ENCODE peak calls at places on chromosomes 5 and 9, in six cellular contexts. G is spleen, X is OCI-LY7, F is astrocyte, L is esophagus squamous epithelium, W is HL-60. D is an unnamed sample.

GRCh38 chr9:99059074-99059894 is 45.6 kb upstream of the TGFBR1 start:
- DNase-seq in G (peak), X (peak), F (no peak), L (peak), W (peak), D (no peak)

GRCh38 chr5:37428044-37428443 is 48.9 kb downstream of the WDR70 start:
- DNase-seq in G (no peak), X (no peak), F (no peak), L (no peak), W (no peak), D (no peak)

GRCh38 chr9:35945341-35946018 is 12.5 kb downstream of the OR2S2 start:
- DNase-seq in G (peak), X (peak), F (peak), L (no peak), W (peak), D (peak)

GRCh38 chr5:31029925-31030324 is 163.6 kb upstream of the CDH6 start:
- DNase-seq in G (no peak), X (no peak), F (no peak), L (no peak), W (no peak), D (no peak)

GRCh38 chr9:115941561-115942315 is 211.9 kb upstream of the PAPPA start:
- DNase-seq in G (no peak), X (no peak), F (peak), L (no peak), W (no peak), D (no peak)

GRCh38 chr5:79318935-79319614 is 83.1 kb downstream of the JMY start:
- DNase-seq in G (no peak), X (no peak), F (peak), L (no peak), W (no peak), D (no peak)

GRCh38 chr5:154523704-154524103 is 45.7 kb upstream of the HAND1 start:
- DNase-seq in G (no peak), X (no peak), F (no peak), L (no peak), W (no peak), D (no peak)

GRCh38 chr9:29214702-29215248 is 1641.5 kb upstream of the C9orf72 start:
- DNase-seq in G (no peak), X (no peak), F (no peak), L (no peak), W (no peak), D (no peak)

GRCh38 chr9:133485531-133486260 is 6.8 kb upstream of the SLC2A6 start:
- DNase-seq in G (peak), X (peak), F (no peak), L (no peak), W (peak), D (no peak)

GRCh38 chr9:13026956-13027355 is 252.1 kb downstream of the LURAP1L start:
- DNase-seq in G (no peak), X (no peak), F (no peak), L (no peak), W (no peak), D (no peak)

GRCh38 chr9:89079421-89079820 is 88.2 kb downstream of the S1PR3 start:
- DNase-seq in G (no peak), X (no peak), F (peak), L (no peak), W (no peak), D (no peak)

GRCh38 chr9:7374966-7375650 is 424.5 kb downstream of the DMAC1 start:
- DNase-seq in G (no peak), X (no peak), F (no peak), L (no peak), W (no peak), D (no peak)

GRCh38 chr9:124054671-124055212 is 43.2 kb downstream of the LHX2 start:
- DNase-seq in G (no peak), X (no peak), F (peak), L (no peak), W (no peak), D (no peak)

GRCh38 chr9:102974530-102974929 is 20.6 kb upstream of the CYLC2 start:
- DNase-seq in G (no peak), X (no peak), F (no peak), L (no peak), W (no peak), D (no peak)

GRCh38 chr5:41193462-41194166 is 19.7 kb downstream of the C6 start:
- DNase-seq in G (peak), X (no peak), F (peak), L (peak), W (no peak), D (no peak)

GRCh38 chr9:80649001-80649420 is 1040.3 kb downstream of the TLE1 start:
- DNase-seq in G (no peak), X (no peak), F (peak), L (no peak), W (no peak), D (no peak)

GRCh38 chr9:77708416-77708815 is 60.3 kb upstream of the GNA14 start:
- DNase-seq in G (no peak), X (no peak), F (peak), L (no peak), W (no peak), D (no peak)

GRCh38 chr5:127942246-127943060 is 141.1 kb upstream of the SLC12A2 start:
- DNase-seq in G (no peak), X (no peak), F (peak), L (no peak), W (no peak), D (no peak)

GRCh38 chr9:137027369-137028012 is 546 bp downstream of the ABCA2 start:
- DNase-seq in G (peak), X (no peak), F (no peak), L (no peak), W (no peak), D (no peak)

GRCh38 chr9:20624201-20625002 is 2.1 kb upstream of the MLLT3 start:
- DNase-seq in G (peak), X (peak), F (peak), L (no peak), W (no peak), D (peak)

GRCh38 chr5:143205879-143206193 is 197.7 kb downstream of the NR3C1 start:
- DNase-seq in G (no peak), X (no peak), F (no peak), L (no peak), W (no peak), D (no peak)
- H3K27ac ChIP-seq in G (no peak), X (no peak), F (peak), L (peak), W (no peak), D (no peak)

DNA sequence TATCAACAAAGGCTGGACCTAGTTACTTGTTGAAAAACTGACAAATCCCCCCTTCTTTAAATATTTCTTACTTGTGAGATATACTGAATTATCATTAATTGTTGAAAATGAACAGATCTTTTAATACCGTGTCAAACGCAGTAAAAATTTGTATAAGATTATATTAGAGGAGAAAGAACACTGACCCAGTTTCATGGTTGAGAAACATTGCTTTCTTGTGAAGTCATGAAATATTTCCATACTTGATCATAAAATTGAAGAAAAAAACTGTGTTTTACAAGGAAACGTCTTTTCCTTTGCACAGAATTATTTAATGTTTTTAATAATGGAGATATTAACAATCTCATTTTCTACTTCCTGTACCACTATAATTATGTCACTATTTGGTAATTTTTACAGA is 45.8 kb downstream of the MOCS2 start:
- DNase-seq in G (no peak), X (no peak), F (no peak), L (no peak), W (no peak), D (no peak)
- H3K27ac ChIP-seq in G (no peak), X (no peak), F (no peak), L (no peak), W (no peak), D (no peak)

GRCh38 chr9:76298497-76299144 is 95.6 kb downstream of the RFK start:
- DNase-seq in G (no peak), X (no peak), F (peak), L (no peak), W (no peak), D (no peak)
- H3K27ac ChIP-seq in G (no peak), X (no peak), F (no peak), L (peak), W (no peak), D (no peak)

DNA sequence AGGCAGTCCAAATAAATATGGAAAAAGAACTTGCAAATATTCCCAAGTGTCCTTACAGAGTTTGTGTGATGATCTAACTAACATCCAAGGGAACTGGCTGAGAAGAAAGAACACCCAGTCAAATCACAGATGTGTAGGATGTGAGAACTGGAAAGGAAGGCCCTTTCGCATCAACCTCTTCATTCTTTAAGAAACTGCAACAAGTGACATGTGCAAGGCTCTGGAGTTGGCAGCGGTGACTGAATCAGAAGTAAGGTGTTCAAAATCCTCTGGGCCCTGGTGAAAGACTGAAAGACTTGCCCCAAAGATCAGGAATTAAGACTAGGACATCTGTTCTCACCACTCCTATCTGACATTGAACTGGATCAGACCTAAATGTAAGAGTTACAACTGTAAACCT is 88.7 kb downstream of the RAPGEF1 start:
- DNase-seq in G (no peak), X (no peak), F (no peak), L (no peak), W (no peak), D (no peak)
- H3K27ac ChIP-seq in G (peak), X (peak), F (no peak), L (peak), W (peak), D (no peak)

GRCh38 chr5:172102913-172103629 is 85.0 kb downstream of the STK10 start:
- DNase-seq in G (peak), X (no peak), F (peak), L (no peak), W (no peak), D (no peak)

GRCh38 chr5:172105811-172106210 is 82.2 kb downstream of the STK10 start:
- DNase-seq in G (peak), X (no peak), F (no peak), L (no peak), W (no peak), D (no peak)

GRCh38 chr5:172104021-172104420 is 84.0 kb downstream of the STK10 start:
- DNase-seq in G (peak), X (no peak), F (no peak), L (no peak), W (no peak), D (no peak)

GRCh38 chr5:172106511-172107356 is 81.3 kb downstream of the STK10 start:
- DNase-seq in G (peak), X (peak), F (no peak), L (no peak), W (no peak), D (peak)

GRCh38 chr5:172104801-172105701 is 83.0 kb downstream of the STK10 start:
- DNase-seq in G (peak), X (no peak), F (no peak), L (no peak), W (no peak), D (no peak)
- H3K27ac ChIP-seq in G (no peak), X (no peak), F (no peak), L (no peak), W (no peak), D (no peak)

DNA sequence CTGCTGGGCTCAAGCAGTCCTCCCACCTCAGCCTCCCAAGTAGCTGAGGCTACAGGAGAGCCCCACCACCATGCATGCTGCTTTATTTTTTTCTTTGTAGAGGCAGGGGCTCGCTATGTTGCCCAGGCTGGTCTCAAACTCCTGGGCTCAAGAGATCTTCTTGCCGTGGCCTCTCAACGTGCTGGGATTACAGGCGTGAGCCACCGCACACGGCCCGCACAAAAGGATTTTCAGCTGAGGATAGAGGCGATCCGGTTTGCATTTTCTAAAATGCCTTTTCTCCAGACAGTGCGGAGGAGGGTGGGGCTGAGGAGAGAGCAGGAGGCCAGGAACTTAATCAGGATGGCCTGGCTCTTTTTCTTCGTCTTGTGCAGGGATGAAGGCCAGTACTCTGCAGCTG is 6.9 kb downstream of the HRH2 start:
- DNase-seq in G (no peak), X (no peak), F (no peak), L (no peak), W (no peak), D (no peak)
- H3K27ac ChIP-seq in G (no peak), X (no peak), F (no peak), L (no peak), W (no peak), D (no peak)

GRCh38 chr9:131698715-131699053 is 41.2 kb downstream of the RAPGEF1 start:
- DNase-seq in G (no peak), X (no peak), F (no peak), L (no peak), W (no peak), D (no peak)

GRCh38 chr9:131701434-131701781 is 38.5 kb downstream of the RAPGEF1 start:
- DNase-seq in G (no peak), X (no peak), F (no peak), L (no peak), W (no peak), D (no peak)

GRCh38 chr9:131701789-131702337 is 38.0 kb downstream of the RAPGEF1 start:
- DNase-seq in G (no peak), X (no peak), F (peak), L (no peak), W (no peak), D (no peak)

GRCh38 chr9:131700765-131701433 is 39.0 kb downstream of the RAPGEF1 start:
- DNase-seq in G (no peak), X (no peak), F (no peak), L (no peak), W (no peak), D (no peak)

DNA sequence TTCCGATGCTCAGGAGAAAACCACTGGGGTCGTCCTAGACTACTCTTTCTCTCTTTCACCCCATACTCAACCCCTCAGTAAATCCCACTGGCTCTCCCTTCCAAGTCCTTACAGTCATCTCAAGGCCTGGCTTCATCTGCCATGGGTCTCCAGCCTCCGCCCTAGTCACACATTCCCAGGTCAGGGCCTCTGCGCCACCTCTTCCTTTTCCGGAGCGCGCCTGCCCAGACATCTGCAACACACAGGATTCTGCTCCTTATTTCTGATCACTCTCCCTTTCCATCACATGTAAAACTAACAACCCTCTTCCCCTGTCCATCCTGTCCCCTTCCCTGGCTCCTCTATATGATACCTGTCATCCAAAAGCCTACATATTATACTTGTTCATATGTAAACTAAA is 39.8 kb downstream of the RAPGEF1 start:
- DNase-seq in G (no peak), X (no peak), F (no peak), L (no peak), W (no peak), D (no peak)
- H3K27ac ChIP-seq in G (peak), X (no peak), F (no peak), L (peak), W (no peak), D (no peak)

DNA sequence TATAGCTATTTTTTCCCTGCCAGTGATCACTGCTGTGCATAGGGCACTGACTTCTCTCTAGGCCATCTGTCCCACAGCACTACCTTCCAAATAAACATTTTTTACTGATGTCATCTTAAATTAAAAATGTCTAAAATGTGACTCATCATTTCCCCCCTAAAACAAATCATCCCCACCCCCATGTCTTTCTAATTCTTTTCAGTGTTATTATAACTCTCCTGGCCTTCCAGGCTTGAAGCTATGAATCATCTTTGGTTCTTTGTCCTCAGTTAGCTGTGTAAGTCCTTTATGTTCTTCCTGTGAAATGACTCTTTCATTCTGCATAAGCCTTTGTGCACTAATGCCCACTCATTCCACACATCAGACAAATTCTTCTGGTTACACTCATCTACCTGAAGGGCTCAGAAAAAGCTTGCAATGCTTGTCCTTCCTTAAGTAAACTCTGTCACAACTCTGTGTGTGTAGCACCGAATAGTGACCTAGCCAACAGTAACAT is 78.1 kb downstream of the CFAP95 start:
- DNase-seq in G (no peak), X (no peak), F (peak), L (no peak), W (no peak), D (no peak)
- H3K27ac ChIP-seq in G (no peak), X (no peak), F (peak), L (no peak), W (no peak), D (no peak)

D was measured in CD4-positive, alpha-beta T cell.